ENCODE peak calls at places on chromosomes 5 and 9, in six cellular contexts. L is tibial artery, K is left ventricle myocardium inferior, W is AG04450, N is A549, B is cardiac fibroblast. F is an unnamed sample.

GRCh38 chr9:98854206-98854756 is 46.8 kb downstream of the GALNT12 start:
- DNase-seq in B (peak), N (no peak), L (no peak), W (no peak), K (no peak), F (no peak)

GRCh38 chr9:127754099-127754760 is 19.1 kb upstream of the TOR2A start:
- DNase-seq in N (peak), W (no peak), L (no peak), K (no peak), B (no peak), F (no peak)

GRCh38 chr5:17157916-17158529 is 59.4 kb upstream of the BASP1 start:
- DNase-seq in B (peak), N (peak), K (no peak), L (no peak), W (peak), F (peak)

GRCh38 chr9:14025741-14026140 is 288.2 kb downstream of the NFIB start:
- DNase-seq in W (no peak), L (no peak), N (no peak), B (no peak), K (no peak), F (no peak)

GRCh38 chr5:1120236-1120999 is 8.6 kb upstream of the SLC12A7 start:
- DNase-seq in W (no peak), B (no peak), N (no peak), K (no peak), L (no peak), F (no peak)

GRCh38 chr5:80799573-80799972 is 144.8 kb upstream of the DHFR start:
- DNase-seq in K (no peak), L (no peak), W (no peak), B (no peak), N (no peak), F (no peak)

GRCh38 chr5:36870399-36871040 is 6.0 kb upstream of the NIPBL start:
- DNase-seq in B (peak), K (no peak), L (no peak), N (peak), W (no peak), F (no peak)

GRCh38 chr5:174120436-174120835 is 74.9 kb downstream of the NSG2 start:
- DNase-seq in K (no peak), W (no peak), L (no peak), B (no peak), N (no peak), F (no peak)

GRCh38 chr5:145942749-145943148 is 6.4 kb downstream of the SH3RF2 start:
- DNase-seq in B (no peak), W (no peak), K (no peak), N (no peak), L (no peak), F (no peak)

GRCh38 chr5:156475831-156476551 is 149.0 kb downstream of the SGCD start:
- DNase-seq in W (peak), N (peak), L (peak), K (peak), B (peak), F (peak)

GRCh38 chr5:97085787-97086181 is 56.6 kb downstream of the LIX1 start:
- DNase-seq in K (no peak), L (no peak), N (no peak), W (no peak), B (no peak), F (no peak)

GRCh38 chr5:66697796-66698564 is 101.8 kb downstream of the MAST4 start:
- DNase-seq in N (no peak), W (no peak), K (no peak), L (no peak), B (no peak), F (no peak)

GRCh38 chr9:70257991-70258691 is 637 bp upstream of the SMC5 start:
- DNase-seq in B (peak), N (no peak), W (peak), K (no peak), L (no peak), F (no peak)

GRCh38 chr5:126854526-126855110 is 77.7 kb downstream of the LMNB1 start:
- DNase-seq in K (no peak), B (no peak), W (no peak), L (no peak), N (no peak), F (no peak)

GRCh38 chr5:135489466-135490244 is 37.5 kb upstream of the TIFAB start:
- DNase-seq in L (peak), W (no peak), N (no peak), B (no peak), K (no peak), F (no peak)
- H3K4me3 ChIP-seq in L (peak), W (no peak), N (no peak), B (peak), K (peak), F (peak)

DNA sequence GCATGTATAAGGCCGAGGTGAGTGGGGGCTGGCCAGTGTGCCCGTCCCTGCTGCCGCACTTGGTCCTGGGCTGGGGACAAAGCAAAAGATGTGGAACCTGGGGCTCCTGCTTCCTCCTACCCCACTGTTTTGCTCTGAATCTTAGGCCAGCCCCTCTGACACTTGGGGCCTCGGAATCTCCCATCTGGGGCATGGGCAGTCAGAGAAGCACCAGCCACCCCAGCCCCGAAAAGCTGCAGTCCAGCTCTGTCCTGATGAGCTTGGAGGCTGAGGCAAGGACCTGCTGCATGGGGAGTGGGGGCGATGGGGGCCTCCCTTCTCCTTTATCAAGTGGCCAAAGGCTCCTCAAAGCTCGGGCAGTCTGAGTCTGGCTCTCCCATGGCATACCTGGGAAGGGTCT is 31.3 kb downstream of the PTPA start:
- DNase-seq in W (no peak), L (no peak), N (no peak), B (no peak), K (no peak), F (no peak)
- H3K4me3 ChIP-seq in W (peak), L (no peak), N (no peak), B (peak), K (peak), F (peak)

GRCh38 chr9:8053501-8053900 is 253.9 kb upstream of the DMAC1 start:
- DNase-seq in B (no peak), K (no peak), W (no peak), L (no peak), N (no peak), F (no peak)

DNA sequence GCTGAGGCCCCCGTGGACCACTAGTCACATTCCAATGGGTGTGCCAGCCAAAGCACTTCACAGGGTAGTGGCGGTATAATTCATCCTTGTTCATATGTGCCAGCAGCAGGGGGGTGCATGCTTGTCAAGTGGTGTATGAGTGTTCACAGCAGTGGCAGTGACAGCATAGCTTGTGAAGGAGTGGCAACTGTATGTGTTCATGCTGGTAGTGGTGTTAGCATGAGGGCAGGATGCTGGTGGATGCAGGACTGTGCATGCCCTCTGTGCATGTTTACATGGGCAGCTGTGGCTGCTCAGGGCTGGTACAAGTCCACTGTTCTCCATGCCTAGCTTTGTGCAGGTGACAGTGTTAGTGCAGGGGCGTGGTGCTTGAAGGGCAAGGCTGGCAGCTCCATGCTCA is 253.4 kb upstream of the DMAC1 start:
- DNase-seq in B (no peak), W (no peak), L (no peak), K (no peak), N (no peak), F (no peak)
- H3K4me3 ChIP-seq in B (no peak), W (no peak), L (no peak), K (no peak), N (no peak), F (no peak)

GRCh38 chr5:120035181-120035580 is 405.8 kb downstream of the FAM170A start:
- DNase-seq in L (no peak), B (no peak), W (no peak), K (no peak), N (no peak), F (no peak)

GRCh38 chr5:120035815-120036577 is 406.6 kb downstream of the FAM170A start:
- DNase-seq in B (no peak), L (no peak), W (no peak), N (no peak), K (no peak), F (no peak)

DNA sequence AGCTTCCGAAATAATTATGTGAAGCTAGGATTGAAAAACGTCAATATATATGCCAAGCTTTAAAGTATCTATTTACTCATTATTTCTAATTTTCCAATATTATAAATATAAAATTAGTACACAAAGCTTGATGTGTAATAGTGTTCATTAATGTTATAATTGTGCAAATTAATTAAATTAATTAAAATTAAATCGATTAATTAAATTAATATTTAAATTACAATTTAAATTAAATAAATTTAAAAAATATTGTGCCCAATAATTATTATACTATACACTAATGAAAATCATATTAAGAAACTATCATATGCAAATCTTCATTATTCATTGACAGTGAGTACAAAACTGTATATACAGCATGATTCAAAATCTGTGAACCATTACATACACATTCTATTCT is 409.8 kb downstream of the FAM170A start:
- DNase-seq in N (no peak), B (no peak), W (no peak), L (no peak), K (no peak), F (no peak)
- H3K4me3 ChIP-seq in N (no peak), B (no peak), W (no peak), L (no peak), K (no peak), F (no peak)

GRCh38 chr9:2126331-2126789 is 111.2 kb downstream of the SMARCA2 start:
- DNase-seq in N (no peak), K (no peak), B (peak), W (no peak), L (peak), F (no peak)
- H3K4me3 ChIP-seq in N (no peak), K (peak), B (no peak), W (no peak), L (peak), F (no peak)

DNA sequence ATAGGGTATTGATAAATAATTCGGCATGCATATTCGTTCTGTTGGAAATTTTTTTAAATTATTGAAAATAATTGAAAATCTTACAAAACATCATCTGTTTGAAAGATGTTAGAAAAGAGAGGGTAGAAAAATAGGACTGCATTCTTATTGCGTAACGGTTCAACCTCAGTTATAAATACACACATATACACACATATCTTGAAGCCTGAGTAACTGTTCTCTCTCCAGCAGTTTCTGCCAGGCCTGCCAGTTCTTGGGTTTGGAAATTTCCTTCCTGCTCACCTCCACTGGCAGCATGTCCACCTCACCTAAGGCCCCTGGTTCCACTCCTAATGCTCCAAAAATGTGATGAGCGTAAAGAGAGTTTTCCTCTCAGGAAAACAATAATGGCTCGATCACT is 9.1 kb downstream of the SPATA31E1 start:
- DNase-seq in K (no peak), N (no peak), B (peak), W (peak), L (no peak), F (no peak)
- H3K4me3 ChIP-seq in K (no peak), N (no peak), B (no peak), W (no peak), L (no peak), F (no peak)

DNA sequence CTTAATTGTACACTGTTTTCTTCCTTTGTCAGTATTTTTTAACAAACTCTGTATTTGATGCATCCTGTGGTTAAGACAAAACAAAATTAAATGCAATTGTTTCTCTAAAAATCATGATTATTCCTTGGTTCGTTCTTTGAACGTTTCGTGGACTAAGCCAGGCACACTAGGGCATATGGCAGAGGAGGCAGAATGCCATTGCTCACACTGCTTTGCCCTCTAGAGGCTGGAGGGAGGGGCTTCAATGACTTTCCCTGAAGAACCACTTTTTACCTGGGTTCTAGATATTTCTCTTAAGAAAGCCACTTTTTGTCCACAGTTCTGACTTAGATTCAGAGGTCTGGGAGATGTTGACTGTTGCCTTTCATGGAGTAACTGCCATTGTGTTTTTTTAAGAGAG is 236.2 kb upstream of the ADAMTSL1 start:
- DNase-seq in N (no peak), W (no peak), L (no peak), K (no peak), B (no peak), F (no peak)
- H3K4me3 ChIP-seq in N (no peak), W (no peak), L (no peak), K (no peak), B (no peak), F (no peak)

GRCh38 chr9:90057361-90057760 is 452.5 kb downstream of the GADD45G start:
- DNase-seq in L (no peak), W (no peak), N (no peak), K (no peak), B (no peak), F (no peak)
- H3K4me3 ChIP-seq in L (no peak), W (no peak), N (no peak), K (no peak), B (no peak), F (no peak)

GRCh38 chr9:101470929-101471328 is 35.4 kb upstream of the ALDOB start:
- DNase-seq in N (no peak), K (no peak), L (no peak), B (no peak), W (no peak), F (no peak)
- H3K4me3 ChIP-seq in N (no peak), K (no peak), L (no peak), B (no peak), W (no peak), F (no peak)

GRCh38 chr9:136644343-136644592 is 18.4 kb upstream of the EGFL7 start:
- DNase-seq in L (no peak), N (peak), B (peak), K (peak), W (no peak), F (no peak)

GRCh38 chr9:136645903-136646754 is 16.6 kb upstream of the EGFL7 start:
- DNase-seq in W (no peak), K (peak), L (no peak), B (peak), N (no peak), F (no peak)

GRCh38 chr9:136643596-136644342 is 18.9 kb upstream of the EGFL7 start:
- DNase-seq in K (peak), B (no peak), L (peak), N (no peak), W (no peak), F (no peak)

GRCh38 chr9:136645343-136645902 is 17.3 kb upstream of the EGFL7 start:
- DNase-seq in B (no peak), N (no peak), K (no peak), W (no peak), L (no peak), F (no peak)

GRCh38 chr9:136644593-136645342 is 17.9 kb upstream of the EGFL7 start:
- DNase-seq in K (peak), L (peak), N (no peak), W (no peak), B (peak), F (no peak)
- H3K4me3 ChIP-seq in K (peak), L (no peak), N (peak), W (no peak), B (no peak), F (no peak)

F was measured in epithelial cell of proximal tubule.